ENCODE peak calls at places on chromosomes 5 and 9, in seven cellular contexts. N, Y, R, C, D, P and S are unnamed samples.

GRCh38 chr9:126057036-126057435 is 269.6 kb upstream of the MVB12B start:
- DNase-seq in N (no peak), Y (no peak), R (no peak), C (no peak), D (no peak), P (peak; percentile 59), S (no peak)

GRCh38 chr9:18442629-18443491 is 31.1 kb upstream of the ADAMTSL1 start:
- DNase-seq in N (peak; percentile 77), Y (peak; percentile 92), R (peak; percentile 5), C (peak; percentile 74), D (peak; percentile 77), P (peak; percentile 83), S (peak; percentile 64)

GRCh38 chr5:172592881-172593280 is 48.2 kb upstream of the NEURL1B start:
- DNase-seq in N (no peak), Y (no peak), R (no peak), C (no peak), D (no peak), P (no peak), S (no peak)

GRCh38 chr5:115246361-115246991 is 16.2 kb downstream of the PGGT1B start:
- DNase-seq in N (no peak), Y (peak; percentile 55), R (no peak), C (no peak), D (peak; percentile 10), P (peak; percentile 75), S (peak; percentile 26)

GRCh38 chr5:141637266-141637692 is 482 bp downstream of the RELL2 start:
- DNase-seq in N (peak; percentile 46), Y (no peak), R (peak; percentile 56), C (peak; percentile 70), D (no peak), P (peak; percentile 87), S (no peak)

GRCh38 chr5:178428341-178429155 is 161.6 kb downstream of the COL23A1 start:
- DNase-seq in N (peak; percentile 35), Y (no peak), R (no peak), C (peak; percentile 58), D (no peak), P (no peak), S (no peak)

GRCh38 chr5:76838481-76839261 is 11.1 kb upstream of the S100Z start:
- DNase-seq in N (no peak), Y (no peak), R (no peak), C (no peak), D (no peak), P (no peak), S (no peak)

GRCh38 chr9:83582026-83582425 is 40.9 kb upstream of the IDNK start:
- DNase-seq in N (no peak), Y (peak; percentile 72), R (no peak), C (no peak), D (no peak), P (no peak), S (peak; percentile 56)

GRCh38 chr5:34789021-34789531 is 49.9 kb upstream of the TTC23L start:
- DNase-seq in N (no peak), Y (peak; percentile 94), R (no peak), C (no peak), D (no peak), P (peak; percentile 26), S (peak; percentile 8)

GRCh38 chr5:14268738-14269137 is 125.6 kb downstream of the TRIO start:
- DNase-seq in N (no peak), Y (peak; percentile 55), R (no peak), C (no peak), D (no peak), P (no peak), S (no peak)